ENCODE peak calls at places on chromosomes 7 and 10, in eight cellular contexts. C is T1000; Y is activated CD4-positive, alpha-beta T cell treated with anti-CD3 and anti-CD28 coated beads for 4 hours; Q is AG04450; O is SW480; X is glomerular endothelial cell; R is stimulated activated CD4-positive, alpha-beta T cell treated with anti-CD3 and anti-CD28 coated beads, Interleukin-15, amount 100 ng/mL, for 24 hours; H is testis. I is an unnamed sample.
A peak's percentile ranks its signal among the peaks of the same experiment; 100 is the strongest.

GRCh38 chr10:99906470-99906869 is 103.3 kb downstream of the DNMBP start:
- DNase-seq in R (peak; percentile 3), X (peak; percentile 33), H (no peak), C (no peak), Q (peak; percentile 93), Y (no peak), O (no peak), I (peak; percentile 72)

GRCh38 chr7:82726038-82726800 is 282.6 kb upstream of the CACNA2D1 start:
- DNase-seq in H (peak; percentile 31), X (no peak), Y (no peak), Q (no peak), C (no peak), O (no peak), R (no peak), I (no peak)

GRCh38 chr7:24978837-24979469 is 1.0 kb downstream of the OSBPL3 start:
- DNase-seq in C (no peak), H (no peak), Y (no peak), X (no peak), Q (no peak), R (peak; percentile 18), O (peak; percentile 82), I (peak; percentile 60)

GRCh38 chr10:58755688-58756087 is 243.0 kb downstream of the BICC1 start:
- DNase-seq in O (peak; percentile 5), X (no peak), C (no peak), Y (no peak), R (no peak), Q (peak; percentile 10), H (no peak), I (no peak)

GRCh38 chr7:2710901-2711551 is 23.0 kb downstream of the AMZ1 start:
- DNase-seq in X (no peak), Q (no peak), H (no peak), R (peak; percentile 38), O (no peak), C (no peak), Y (no peak), I (no peak)

GRCh38 chr7:69638674-69639073 is 40.4 kb downstream of the AUTS2 start:
- DNase-seq in X (no peak), H (no peak), R (no peak), O (no peak), Q (no peak), Y (no peak), C (no peak), I (no peak)

GRCh38 chr10:27464993-27465392 is 39.1 kb upstream of the RAB18 start:
- DNase-seq in Q (no peak), C (no peak), H (no peak), X (no peak), Y (no peak), O (no peak), R (no peak), I (no peak)

GRCh38 chr10:91197044-91197651 is 23.3 kb upstream of the PCGF5 start:
- DNase-seq in X (no peak), H (no peak), Q (no peak), R (no peak), C (no peak), Y (no peak), O (no peak), I (no peak)

GRCh38 chr10:72802291-72803118 is 91.0 kb upstream of the OIT3 start:
- DNase-seq in R (no peak), C (no peak), X (no peak), H (no peak), Y (no peak), Q (no peak), O (no peak), I (no peak)

GRCh38 chr10:30751678-30752331 is 122.3 kb upstream of the LYZL2 start:
- DNase-seq in X (no peak), Y (no peak), C (peak; percentile 34), Q (peak; percentile 15), O (peak; percentile 52), H (no peak), R (peak; percentile 73), I (no peak)

GRCh38 chr7:157000741-157001653 is 9.5 kb downstream of the MNX1 start:
- DNase-seq in X (no peak), O (no peak), Q (no peak), C (no peak), R (no peak), Y (no peak), H (peak; percentile 12), I (no peak)

GRCh38 chr10:96384471-96384870 is 25.7 kb upstream of the OPALIN start:
- DNase-seq in X (no peak), Q (no peak), Y (no peak), R (no peak), H (no peak), O (no peak), C (no peak), I (no peak)

GRCh38 chr7:120060283-120060682 is 212.7 kb upstream of the KCND2 start:
- DNase-seq in R (no peak), Q (no peak), X (no peak), C (no peak), O (no peak), H (no peak), Y (no peak), I (no peak)

GRCh38 chr7:131674131-131674530 is 117.7 kb upstream of the PODXL start:
- DNase-seq in C (no peak), Q (no peak), H (no peak), R (no peak), Y (no peak), X (no peak), O (no peak), I (no peak)

GRCh38 chr10:92689663-92690210 is at the start of gene HHEX:
- DNase-seq in Q (no peak), C (peak; percentile 21), O (peak; percentile 68), H (peak; percentile 47), Y (peak; percentile 9), X (no peak), R (peak; percentile 48), I (peak; percentile 42)

GRCh38 chr7:100396421-100396982 is 23.2 kb downstream of the PILRA start:
- DNase-seq in C (no peak), X (no peak), R (peak; percentile 73), O (no peak), Q (no peak), Y (peak; percentile 22), H (no peak), I (no peak)